ENCODE peak calls at places on chromosomes 3 and 15, in five cellular contexts. C is mammary epithelial cell, R is astrocyte, E is fibroblast of lung, G is PC-3. J is an unnamed sample.

GRCh38 chr15:100740105-100740504 is 137.7 kb downstream of the ASB7 start:
- DNase-seq in C (no peak), R (no peak), E (no peak), G (no peak), J (no peak)

GRCh38 chr3:14329116-14329830 is 73.1 kb upstream of the SLC6A6 start:
- DNase-seq in C (peak), R (peak), E (peak), G (peak), J (no peak)

GRCh38 chr15:72033711-72034110 is 84.2 kb downstream of the MYO9A start:
- DNase-seq in C (no peak), R (peak), E (peak), G (no peak), J (no peak)

GRCh38 chr3:67907735-67908134 is 253.3 kb upstream of the SUCLG2 start:
- DNase-seq in C (no peak), R (no peak), E (no peak), G (no peak), J (no peak)

GRCh38 chr15:80929225-80929624 is 60.4 kb downstream of the MESD start:
- DNase-seq in C (peak), R (peak), E (peak), G (peak), J (no peak)

GRCh38 chr15:70356062-70356860 is 258.5 kb upstream of the TLE3 start:
- DNase-seq in C (no peak), R (no peak), E (no peak), G (no peak), J (no peak)

GRCh38 chr3:81545572-81545971 is 215.9 kb downstream of the GBE1 start:
- DNase-seq in C (peak), R (no peak), E (no peak), G (no peak), J (no peak)

GRCh38 chr3:53715815-53716483 is 130.3 kb downstream of the CHDH start:
- DNase-seq in C (no peak), R (peak), E (peak), G (no peak), J (no peak)

GRCh38 chr3:70090322-70090913 is 90.9 kb downstream of the SAMMSON start:
- DNase-seq in C (no peak), R (no peak), E (peak), G (peak), J (no peak)

GRCh38 chr3:36060950-36061349 is 319.4 kb upstream of the STAC start:
- DNase-seq in C (no peak), R (peak), E (peak), G (peak), J (no peak)

GRCh38 chr3:27903447-27903846 is 181.3 kb upstream of the EOMES start:
- DNase-seq in C (no peak), R (no peak), E (no peak), G (no peak), J (no peak)

GRCh38 chr3:27160779-27161287 is 208.3 kb downstream of the NEK10 start:
- DNase-seq in C (no peak), R (no peak), E (no peak), G (no peak), J (no peak)

GRCh38 chr3:55859305-55859704 is 372.2 kb upstream of the WNT5A start:
- DNase-seq in C (no peak), R (no peak), E (no peak), G (no peak), J (no peak)

GRCh38 chr3:9298236-9298635 is 48.8 kb upstream of the SRGAP3 start:
- DNase-seq in C (peak), R (peak), E (peak), G (peak), J (no peak)

GRCh38 chr3:45908761-45909160 is 22.4 kb downstream of the CCR9 start:
- DNase-seq in C (no peak), R (no peak), E (no peak), G (no peak), J (peak)

GRCh38 chr15:69340243-69340991 is 41.7 kb downstream of the PAQR5 start:
- DNase-seq in C (no peak), R (no peak), E (no peak), G (peak), J (no peak)

GRCh38 chr3:109072208-109072607 is 45.7 kb downstream of the MORC1 start:
- DNase-seq in C (no peak), R (no peak), E (no peak), G (no peak), J (peak)

DNA sequence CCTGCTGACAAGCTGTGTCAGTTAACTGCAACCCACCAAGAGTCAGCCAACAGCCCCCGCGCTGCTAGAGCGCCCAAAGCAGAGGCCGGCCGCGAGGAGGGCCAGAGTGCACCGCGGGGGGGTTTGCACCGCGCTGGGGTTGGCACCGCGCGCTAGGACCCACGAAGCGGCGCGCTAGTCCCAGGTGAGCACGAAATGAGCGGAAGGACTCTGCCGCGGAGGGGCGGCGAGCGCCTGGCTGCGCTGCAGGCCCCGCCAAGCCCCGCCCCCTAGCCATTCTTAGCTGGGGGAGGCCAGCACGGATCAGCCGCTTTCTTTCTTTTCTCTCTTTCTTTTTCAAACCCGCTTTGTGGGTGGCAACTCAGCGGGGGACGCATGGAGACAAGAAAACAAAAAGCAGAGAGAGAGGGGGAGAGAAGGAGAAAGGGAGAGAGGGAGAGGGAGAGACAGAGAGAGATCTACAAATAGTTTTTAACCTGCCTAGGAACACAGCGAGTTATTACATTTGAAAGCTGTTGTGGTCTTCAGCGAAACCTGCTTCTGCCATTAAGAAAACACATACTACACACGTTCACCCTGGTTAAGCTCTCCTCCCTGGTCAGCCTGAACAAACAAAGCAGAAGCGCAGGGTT is 6.9 kb upstream of the FOXB1 start:
- DNase-seq in C (peak), R (no peak), E (no peak), G (peak), J (peak)
- TF ChIP-seq EZH2 in C (no peak), R (peak), E (no peak), G (no peak), J (no peak)

GRCh38 chr15:73617910-73618309 is 15.3 kb downstream of the NPTN start:
- DNase-seq in C (no peak), R (no peak), E (no peak), G (no peak), J (no peak)
- H3K27ac ChIP-seq in C (no peak), R (no peak), E (no peak), G (no peak), J (no peak)

GRCh38 chr3:161084277-161084676 is 20.9 kb downstream of the B3GALNT1 start:
- DNase-seq in C (no peak), R (no peak), E (no peak), G (no peak), J (no peak)

GRCh38 chr3:161083131-161083530 is 22.0 kb downstream of the B3GALNT1 start:
- DNase-seq in C (no peak), R (no peak), E (no peak), G (no peak), J (no peak)

GRCh38 chr3:161081675-161082462 is 23.3 kb downstream of the B3GALNT1 start:
- DNase-seq in C (no peak), R (no peak), E (no peak), G (no peak), J (peak)
- H3K4me2 ChIP-seq in C (no peak), R (no peak), E (no peak), G (no peak), J (no peak)

DNA sequence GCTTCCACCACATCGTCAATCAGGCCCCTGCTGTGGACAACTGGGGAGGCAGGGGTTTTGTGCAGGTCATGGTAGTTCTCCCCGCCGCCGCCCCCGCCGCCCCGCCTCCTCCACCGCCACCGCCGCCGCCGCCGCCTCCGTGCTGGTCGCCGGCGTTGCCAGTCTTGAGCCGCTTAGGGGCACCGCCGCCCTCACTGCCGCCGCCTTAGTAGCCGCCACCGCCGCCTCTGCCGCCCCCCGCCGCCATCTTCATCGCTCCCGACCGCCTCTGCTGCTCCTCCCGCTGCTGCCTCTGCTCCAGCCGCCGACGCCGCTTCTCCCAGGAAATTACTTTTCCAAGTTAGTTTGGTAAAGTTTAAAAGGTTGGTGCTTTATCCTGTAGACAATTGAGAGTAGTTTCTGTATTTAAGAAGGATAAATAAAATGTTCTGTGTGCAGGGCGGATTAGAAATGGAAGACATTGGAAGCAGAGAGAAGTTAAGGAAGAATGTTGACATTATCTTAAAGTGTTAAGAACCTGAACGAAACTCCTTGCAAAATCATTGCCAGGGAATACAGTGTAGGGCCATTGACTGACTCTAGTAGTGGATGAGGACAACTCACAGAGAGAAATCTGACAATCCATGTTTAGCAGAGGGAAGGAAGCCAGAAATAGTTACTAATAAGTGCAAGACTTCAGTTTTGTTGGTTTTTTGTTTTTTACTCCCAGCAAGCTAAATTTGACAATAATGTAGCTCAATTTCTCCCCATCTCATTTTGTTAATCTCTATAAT is 53.0 kb upstream of the GOLGA8A start:
- DNase-seq in C (no peak), R (no peak), E (no peak), G (no peak), J (no peak)
- TF ChIP-seq EZH2 in C (no peak), R (no peak), E (no peak), G (no peak), J (no peak)

GRCh38 chr3:51960386-51960785 is 5.2 kb downstream of the GPR62 start:
- DNase-seq in C (no peak), R (no peak), E (no peak), G (no peak), J (no peak)

GRCh38 chr3:51961011-51961410 is 5.8 kb downstream of the GPR62 start:
- DNase-seq in C (no peak), R (no peak), E (no peak), G (no peak), J (no peak)

GRCh38 chr3:51962854-51963530 is 4.3 kb downstream of the PCBP4 start:
- DNase-seq in C (no peak), R (no peak), E (no peak), G (no peak), J (no peak)

GRCh38 chr3:51963951-51964451 is 3.3 kb downstream of the PCBP4 start:
- DNase-seq in C (no peak), R (no peak), E (no peak), G (no peak), J (no peak)

GRCh38 chr3:51961607-51962569 is 5.4 kb downstream of the PCBP4 start:
- DNase-seq in C (no peak), R (no peak), E (no peak), G (no peak), J (no peak)
- H3K27ac ChIP-seq in C (no peak), R (no peak), E (no peak), G (no peak), J (no peak)

DNA sequence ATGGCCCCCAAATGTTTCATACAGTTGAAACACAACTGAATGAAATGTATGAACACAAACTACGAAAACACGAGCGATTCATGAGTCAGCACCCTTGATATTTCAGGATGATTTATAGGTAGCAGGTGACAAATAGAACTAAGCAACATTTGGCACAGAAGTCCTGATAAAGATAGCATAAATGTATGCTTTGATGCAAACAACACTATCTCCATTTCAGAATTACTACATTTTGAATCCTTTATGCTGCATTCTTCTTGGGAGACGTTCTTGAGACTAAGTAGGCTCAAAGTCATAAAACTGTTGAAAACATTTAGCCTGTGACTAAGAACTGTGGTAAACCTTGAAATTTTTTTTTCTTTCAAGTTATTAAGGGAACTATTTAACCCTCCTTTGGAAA is 200.3 kb upstream of the ICE2 start:
- DNase-seq in C (no peak), R (peak), E (peak), G (no peak), J (no peak)
- H3K4me2 ChIP-seq in C (no peak), R (peak), E (peak), G (no peak), J (no peak)

GRCh38 chr3:62367735-62368704 is 5.3 kb downstream of the FEZF2 start:
- DNase-seq in C (no peak), R (no peak), E (no peak), G (no peak), J (no peak)
- TF ChIP-seq EZH2 in C (peak), R (peak), E (peak), G (no peak), J (no peak)

GRCh38 chr3:188624384-188624783 is 470.4 kb downstream of the LPP start:
- DNase-seq in C (no peak), R (peak), E (peak), G (no peak), J (no peak)
- H3K27ac ChIP-seq in C (no peak), R (peak), E (peak), G (no peak), J (no peak)

GRCh38 chr3:37969601-37970100 is 20.9 kb upstream of the VILL start:
- DNase-seq in C (no peak), R (no peak), E (no peak), G (no peak), J (no peak)
- H3K4me2 ChIP-seq in C (no peak), R (no peak), E (no peak), G (no peak), J (no peak)

GRCh38 chr3:12993623-12994356 is 79.4 kb downstream of the IQSEC1 start:
- DNase-seq in C (no peak), R (no peak), E (no peak), G (peak), J (no peak)
- TF ChIP-seq EZH2 in C (peak), R (no peak), E (peak), G (no peak), J (no peak)

J was measured in DND-41.